ENCODE peak calls at places on chromosome 6, in six cellular contexts. One of them, this sample, is unnamed.

GRCh38 chr6:132456700-132457143 is 55.4 kb upstream of the MOXD1 start:
- DNase-seq in body of pancreas: peak
- DNase-seq in adrenal gland: peak
- DNase-seq in activated CD8-positive, alpha-beta T cell treated with anti-CD3 and anti-CD28 coated beads for 36 hours: peak
- DNase-seq in mammary epithelial cell: no peak
- DNase-seq in GM23338: no peak
- DNase-seq in this sample: no peak

GRCh38 chr6:161583561-161583960 is 309.7 kb upstream of the AGPAT4 start:
- DNase-seq in activated CD8-positive, alpha-beta T cell treated with anti-CD3 and anti-CD28 coated beads for 36 hours: no peak
- DNase-seq in mammary epithelial cell: peak
- DNase-seq in adrenal gland: no peak
- DNase-seq in body of pancreas: no peak
- DNase-seq in GM23338: no peak
- DNase-seq in this sample: peak

GRCh38 chr6:62716719-62717118 is 430.7 kb upstream of the KHDRBS2 start:
- DNase-seq in adrenal gland: no peak
- DNase-seq in activated CD8-positive, alpha-beta T cell treated with anti-CD3 and anti-CD28 coated beads for 36 hours: no peak
- DNase-seq in mammary epithelial cell: no peak
- DNase-seq in GM23338: no peak
- DNase-seq in body of pancreas: no peak
- DNase-seq in this sample: no peak

GRCh38 chr6:42041131-42042055 is 8.9 kb upstream of the TAF8 start:
- DNase-seq in GM23338: no peak
- DNase-seq in adrenal gland: no peak
- DNase-seq in body of pancreas: no peak
- DNase-seq in activated CD8-positive, alpha-beta T cell treated with anti-CD3 and anti-CD28 coated beads for 36 hours: peak
- DNase-seq in mammary epithelial cell: no peak
- DNase-seq in this sample: no peak

GRCh38 chr6:117548797-117549301 is 53.5 kb downstream of the GOPC start:
- DNase-seq in body of pancreas: no peak
- DNase-seq in adrenal gland: no peak
- DNase-seq in mammary epithelial cell: peak
- DNase-seq in GM23338: peak
- DNase-seq in activated CD8-positive, alpha-beta T cell treated with anti-CD3 and anti-CD28 coated beads for 36 hours: peak
- DNase-seq in this sample: peak

GRCh38 chr6:140480852-140481251 is 1106.4 kb upstream of the CITED2 start:
- DNase-seq in mammary epithelial cell: no peak
- DNase-seq in GM23338: no peak
- DNase-seq in body of pancreas: no peak
- DNase-seq in activated CD8-positive, alpha-beta T cell treated with anti-CD3 and anti-CD28 coated beads for 36 hours: no peak
- DNase-seq in adrenal gland: no peak
- DNase-seq in this sample: no peak

GRCh38 chr6:155583997-155584396 is 128.4 kb upstream of the NOX3 start:
- DNase-seq in body of pancreas: no peak
- DNase-seq in activated CD8-positive, alpha-beta T cell treated with anti-CD3 and anti-CD28 coated beads for 36 hours: no peak
- DNase-seq in adrenal gland: no peak
- DNase-seq in mammary epithelial cell: no peak
- DNase-seq in GM23338: no peak
- DNase-seq in this sample: no peak

GRCh38 chr6:111711476-111711875 is 105.8 kb upstream of the TRAF3IP2 start:
- DNase-seq in body of pancreas: peak
- DNase-seq in activated CD8-positive, alpha-beta T cell treated with anti-CD3 and anti-CD28 coated beads for 36 hours: no peak
- DNase-seq in adrenal gland: no peak
- DNase-seq in mammary epithelial cell: no peak
- DNase-seq in GM23338: peak
- DNase-seq in this sample: no peak

GRCh38 chr6:128731249-128732165 is 151.4 kb upstream of the LAMA2 start:
- DNase-seq in mammary epithelial cell: peak
- DNase-seq in body of pancreas: no peak
- DNase-seq in activated CD8-positive, alpha-beta T cell treated with anti-CD3 and anti-CD28 coated beads for 36 hours: peak
- DNase-seq in adrenal gland: no peak
- DNase-seq in GM23338: peak
- DNase-seq in this sample: peak

GRCh38 chr6:137866200-137866913 is 702 bp upstream of the TNFAIP3 start:
- DNase-seq in mammary epithelial cell: peak
- DNase-seq in activated CD8-positive, alpha-beta T cell treated with anti-CD3 and anti-CD28 coated beads for 36 hours: peak
- DNase-seq in body of pancreas: no peak
- DNase-seq in GM23338: peak
- DNase-seq in adrenal gland: peak
- DNase-seq in this sample: peak

GRCh38 chr6:21807299-21807698 is 213.7 kb downstream of the SOX4 start:
- DNase-seq in GM23338: no peak
- DNase-seq in body of pancreas: no peak
- DNase-seq in adrenal gland: no peak
- DNase-seq in activated CD8-positive, alpha-beta T cell treated with anti-CD3 and anti-CD28 coated beads for 36 hours: no peak
- DNase-seq in mammary epithelial cell: no peak
- DNase-seq in this sample: no peak

GRCh38 chr6:3318226-3318625 is 59.5 kb downstream of the PSMG4 start:
- DNase-seq in adrenal gland: no peak
- DNase-seq in mammary epithelial cell: no peak
- DNase-seq in body of pancreas: no peak
- DNase-seq in GM23338: no peak
- DNase-seq in activated CD8-positive, alpha-beta T cell treated with anti-CD3 and anti-CD28 coated beads for 36 hours: peak
- DNase-seq in this sample: no peak

GRCh38 chr6:53651764-53652401 is 13.7 kb downstream of the KLHL31 start:
- DNase-seq in adrenal gland: peak
- DNase-seq in activated CD8-positive, alpha-beta T cell treated with anti-CD3 and anti-CD28 coated beads for 36 hours: peak
- DNase-seq in body of pancreas: peak
- DNase-seq in GM23338: peak
- DNase-seq in mammary epithelial cell: peak
- DNase-seq in this sample: peak

GRCh38 chr6:99019341-99019740 is 71.6 kb upstream of the FBXL4 start:
- DNase-seq in GM23338: no peak
- DNase-seq in mammary epithelial cell: peak
- DNase-seq in activated CD8-positive, alpha-beta T cell treated with anti-CD3 and anti-CD28 coated beads for 36 hours: no peak
- DNase-seq in body of pancreas: no peak
- DNase-seq in adrenal gland: no peak
- DNase-seq in this sample: peak

GRCh38 chr6:45543298-45544235 is 165.8 kb upstream of the SUPT3H start:
- DNase-seq in body of pancreas: no peak
- DNase-seq in adrenal gland: no peak
- DNase-seq in mammary epithelial cell: peak
- DNase-seq in activated CD8-positive, alpha-beta T cell treated with anti-CD3 and anti-CD28 coated beads for 36 hours: no peak
- DNase-seq in GM23338: no peak
- DNase-seq in this sample: peak

GRCh38 chr6:73388800-73389512 is 5.7 kb upstream of the DDX43 start:
- DNase-seq in body of pancreas: peak
- DNase-seq in GM23338: peak
- DNase-seq in mammary epithelial cell: peak
- DNase-seq in activated CD8-positive, alpha-beta T cell treated with anti-CD3 and anti-CD28 coated beads for 36 hours: peak
- DNase-seq in adrenal gland: peak
- DNase-seq in this sample: peak

GRCh38 chr6:68313911-68314310 is 321.2 kb upstream of the ADGRB3 start:
- DNase-seq in GM23338: peak
- DNase-seq in body of pancreas: no peak
- DNase-seq in adrenal gland: no peak
- DNase-seq in activated CD8-positive, alpha-beta T cell treated with anti-CD3 and anti-CD28 coated beads for 36 hours: no peak
- DNase-seq in mammary epithelial cell: no peak
- DNase-seq in this sample: peak

GRCh38 chr6:156718647-156719394 is 58.4 kb upstream of the ARID1B start:
- DNase-seq in activated CD8-positive, alpha-beta T cell treated with anti-CD3 and anti-CD28 coated beads for 36 hours: no peak
- DNase-seq in mammary epithelial cell: no peak
- DNase-seq in GM23338: peak
- DNase-seq in adrenal gland: peak
- DNase-seq in body of pancreas: peak
- DNase-seq in this sample: peak

GRCh38 chr6:94736231-94736630 is 841.1 kb upstream of the MANEA start:
- DNase-seq in activated CD8-positive, alpha-beta T cell treated with anti-CD3 and anti-CD28 coated beads for 36 hours: no peak
- DNase-seq in GM23338: no peak
- DNase-seq in body of pancreas: no peak
- DNase-seq in mammary epithelial cell: no peak
- DNase-seq in adrenal gland: no peak
- DNase-seq in this sample: peak

GRCh38 chr6:142313284-142313683 is 11.5 kb downstream of the ADGRG6 start:
- DNase-seq in adrenal gland: no peak
- DNase-seq in body of pancreas: no peak
- DNase-seq in activated CD8-positive, alpha-beta T cell treated with anti-CD3 and anti-CD28 coated beads for 36 hours: no peak
- DNase-seq in GM23338: no peak
- DNase-seq in mammary epithelial cell: peak
- DNase-seq in this sample: peak

GRCh38 chr6:24858154-24858801 is 59.6 kb upstream of the ARMH2 start:
- DNase-seq in GM23338: no peak
- DNase-seq in adrenal gland: no peak
- DNase-seq in mammary epithelial cell: peak
- DNase-seq in body of pancreas: no peak
- DNase-seq in activated CD8-positive, alpha-beta T cell treated with anti-CD3 and anti-CD28 coated beads for 36 hours: peak
- DNase-seq in this sample: peak

GRCh38 chr6:129598244-129599187 is 111.5 kb downstream of the ARHGAP18 start:
- DNase-seq in mammary epithelial cell: peak
- DNase-seq in adrenal gland: no peak
- DNase-seq in body of pancreas: no peak
- DNase-seq in activated CD8-positive, alpha-beta T cell treated with anti-CD3 and anti-CD28 coated beads for 36 hours: no peak
- DNase-seq in GM23338: peak
- DNase-seq in this sample: peak

GRCh38 chr6:148790817-148791216 is 44.0 kb downstream of the UST start:
- DNase-seq in activated CD8-positive, alpha-beta T cell treated with anti-CD3 and anti-CD28 coated beads for 36 hours: no peak
- DNase-seq in GM23338: no peak
- DNase-seq in mammary epithelial cell: no peak
- DNase-seq in body of pancreas: no peak
- DNase-seq in adrenal gland: no peak
- DNase-seq in this sample: no peak

GRCh38 chr6:123534264-123534663 is 102.5 kb downstream of the TRDN start:
- DNase-seq in adrenal gland: no peak
- DNase-seq in GM23338: no peak
- DNase-seq in body of pancreas: no peak
- DNase-seq in mammary epithelial cell: no peak
- DNase-seq in activated CD8-positive, alpha-beta T cell treated with anti-CD3 and anti-CD28 coated beads for 36 hours: no peak
- DNase-seq in this sample: no peak

GRCh38 chr6:157269261-157269794 is 54.0 kb downstream of the TMEM242 start:
- DNase-seq in activated CD8-positive, alpha-beta T cell treated with anti-CD3 and anti-CD28 coated beads for 36 hours: no peak
- DNase-seq in body of pancreas: peak
- DNase-seq in mammary epithelial cell: peak
- DNase-seq in GM23338: no peak
- DNase-seq in adrenal gland: peak
- DNase-seq in this sample: no peak

DNA sequence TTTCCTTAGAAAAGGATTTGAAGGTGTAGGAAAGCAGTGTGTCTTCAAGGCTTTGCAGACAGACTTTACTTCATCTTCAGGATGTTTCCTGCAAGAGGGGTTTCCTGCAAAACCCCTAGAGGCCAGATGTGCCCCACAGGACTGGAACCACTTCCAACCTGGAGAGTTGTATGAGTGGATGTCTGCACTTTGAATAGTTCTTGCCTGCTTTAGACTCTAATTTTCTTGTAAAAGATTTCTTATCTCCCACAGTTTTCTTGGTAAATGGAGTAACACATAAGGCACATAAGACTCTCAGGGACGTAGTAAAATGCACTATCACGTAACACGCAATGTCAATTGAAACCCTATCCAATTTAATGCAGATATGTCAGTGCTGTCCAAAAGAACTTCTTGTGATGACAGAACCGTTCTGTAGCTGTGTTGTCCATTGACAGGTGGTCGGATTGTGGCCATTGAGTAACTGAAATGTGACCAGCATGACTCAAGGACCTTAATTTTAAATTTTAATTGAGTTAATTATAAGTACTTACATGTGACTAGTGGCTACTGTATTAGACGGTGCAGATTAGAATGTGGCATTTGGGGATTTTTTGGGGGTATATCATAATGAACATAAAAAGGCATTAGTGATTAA is 118.7 kb downstream of the JARID2 start:
- DNase-seq in body of pancreas: no peak
- DNase-seq in adrenal gland: no peak
- DNase-seq in GM23338: no peak
- DNase-seq in activated CD8-positive, alpha-beta T cell treated with anti-CD3 and anti-CD28 coated beads for 36 hours: no peak
- DNase-seq in mammary epithelial cell: no peak
- DNase-seq in this sample: no peak
- TF ChIP-seq CTCF in body of pancreas: no peak
- TF ChIP-seq CTCF in adrenal gland: no peak
- TF ChIP-seq CTCF in GM23338: no peak
- TF ChIP-seq CTCF in activated CD8-positive, alpha-beta T cell treated with anti-CD3 and anti-CD28 coated beads for 36 hours: no peak
- TF ChIP-seq CTCF in mammary epithelial cell: no peak
- TF ChIP-seq CTCF in this sample: no peak

GRCh38 chr6:105484238-105485161 is 81.6 kb upstream of the PREP start:
- DNase-seq in mammary epithelial cell: peak
- DNase-seq in activated CD8-positive, alpha-beta T cell treated with anti-CD3 and anti-CD28 coated beads for 36 hours: peak
- DNase-seq in body of pancreas: no peak
- DNase-seq in GM23338: peak
- DNase-seq in adrenal gland: no peak
- DNase-seq in this sample: peak
- TF ChIP-seq CTCF in mammary epithelial cell: peak
- TF ChIP-seq CTCF in activated CD8-positive, alpha-beta T cell treated with anti-CD3 and anti-CD28 coated beads for 36 hours: peak
- TF ChIP-seq CTCF in body of pancreas: peak
- TF ChIP-seq CTCF in GM23338: peak
- TF ChIP-seq CTCF in adrenal gland: peak
- TF ChIP-seq CTCF in this sample: peak

DNA sequence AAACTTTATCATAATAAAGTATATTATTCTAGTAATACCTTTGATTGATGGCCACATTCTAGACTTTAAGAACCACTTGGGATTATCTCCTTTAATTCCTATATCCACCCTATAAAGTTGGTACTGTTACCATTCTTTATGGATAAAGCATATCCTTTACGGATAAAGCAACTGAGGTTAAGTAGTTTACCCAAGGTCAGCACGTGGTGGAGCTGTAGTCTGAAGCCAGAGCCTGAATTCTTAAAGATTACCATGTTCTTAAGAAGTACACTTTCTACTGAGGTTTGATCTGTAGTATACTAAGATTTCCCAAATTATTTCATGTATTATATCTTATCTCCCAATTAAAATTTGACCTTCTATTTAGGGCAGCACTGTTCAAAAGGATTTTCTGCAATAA is 3.0 kb upstream of the NCOA7 start:
- DNase-seq in adrenal gland: no peak
- DNase-seq in activated CD8-positive, alpha-beta T cell treated with anti-CD3 and anti-CD28 coated beads for 36 hours: no peak
- DNase-seq in body of pancreas: no peak
- DNase-seq in mammary epithelial cell: no peak
- DNase-seq in GM23338: no peak
- DNase-seq in this sample: peak
- TF ChIP-seq CTCF in adrenal gland: no peak
- TF ChIP-seq CTCF in activated CD8-positive, alpha-beta T cell treated with anti-CD3 and anti-CD28 coated beads for 36 hours: no peak
- TF ChIP-seq CTCF in body of pancreas: peak
- TF ChIP-seq CTCF in mammary epithelial cell: peak
- TF ChIP-seq CTCF in GM23338: peak
- TF ChIP-seq CTCF in this sample: peak

DNA sequence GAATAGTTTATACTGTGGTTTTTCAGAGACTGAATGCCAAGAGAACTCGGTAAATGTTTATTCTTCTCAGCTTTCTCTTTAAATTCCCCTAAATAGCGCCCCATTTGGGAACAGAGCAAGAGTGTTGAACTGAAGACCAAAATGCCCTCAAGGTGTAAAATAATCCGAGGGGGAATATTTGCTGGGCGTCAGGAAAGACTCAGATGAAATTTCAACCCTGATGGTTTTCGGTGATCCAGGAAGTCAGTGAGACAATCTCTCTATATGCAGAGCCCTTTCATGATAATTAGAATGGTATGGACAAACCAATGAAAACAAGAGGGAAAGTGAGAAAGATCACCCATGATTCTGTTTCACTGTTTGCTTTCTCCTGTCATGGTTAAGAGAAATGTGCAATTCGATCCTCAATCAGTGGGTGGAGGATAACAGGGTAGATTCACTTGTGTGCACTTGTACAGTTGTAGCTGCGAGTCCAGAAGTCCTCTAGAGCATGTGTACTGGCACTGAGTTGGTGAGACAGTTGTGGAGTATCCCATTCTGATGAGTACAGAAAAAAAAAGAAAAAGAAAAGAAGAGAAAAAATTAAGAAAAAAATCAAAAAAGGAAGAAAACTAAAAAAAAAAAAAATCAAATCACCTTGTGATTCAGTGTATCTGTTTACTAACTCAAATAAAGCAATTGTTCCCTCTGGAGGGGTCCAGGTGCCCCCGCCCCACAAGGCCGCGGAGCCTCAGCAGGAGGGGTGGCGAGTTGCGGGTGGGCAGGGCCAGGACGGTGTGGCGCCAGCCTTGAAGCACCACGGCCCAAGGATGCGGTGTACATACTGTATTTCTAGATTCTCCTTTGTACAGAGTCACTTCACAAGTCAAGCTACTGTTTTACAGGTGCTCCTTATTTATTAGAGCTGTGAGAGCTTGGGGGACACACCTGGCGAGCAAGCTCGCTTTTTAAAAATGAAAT is 164.9 kb downstream of the SCML4 start:
- DNase-seq in adrenal gland: no peak
- DNase-seq in activated CD8-positive, alpha-beta T cell treated with anti-CD3 and anti-CD28 coated beads for 36 hours: no peak
- DNase-seq in mammary epithelial cell: no peak
- DNase-seq in body of pancreas: no peak
- DNase-seq in GM23338: no peak
- DNase-seq in this sample: peak
- TF ChIP-seq CTCF in adrenal gland: no peak
- TF ChIP-seq CTCF in activated CD8-positive, alpha-beta T cell treated with anti-CD3 and anti-CD28 coated beads for 36 hours: no peak
- TF ChIP-seq CTCF in mammary epithelial cell: no peak
- TF ChIP-seq CTCF in body of pancreas: no peak
- TF ChIP-seq CTCF in GM23338: no peak
- TF ChIP-seq CTCF in this sample: no peak